ENCODE peak calls at places on chromosomes 6 and 20, in four cellular contexts. J, A, W and M are unnamed samples.

GRCh38 chr6:42078391-42078790 is 28.1 kb downstream of the TAF8 start:
- DNase-seq in W (no peak), J (no peak), A (no peak), M (no peak)

GRCh38 chr6:44203955-44204354 is 12.8 kb upstream of the MYMX start:
- DNase-seq in J (no peak), A (no peak), W (no peak), M (no peak)

GRCh38 chr6:342832-343179 is 48.7 kb upstream of the IRF4 start:
- DNase-seq in W (no peak), A (no peak), J (no peak), M (no peak)

GRCh38 chr6:26607434-26608230 is 10.9 kb downstream of the ABT1 start:
- DNase-seq in A (no peak), W (peak), J (peak), M (peak)

GRCh38 chr6:82521369-82521768 is 157.8 kb downstream of the TPBG start:
- DNase-seq in W (no peak), A (no peak), J (no peak), M (no peak)

GRCh38 chr6:158002249-158002950 is 20.7 kb downstream of the SYNJ2 start:
- DNase-seq in W (no peak), J (no peak), A (no peak), M (no peak)

GRCh38 chr6:355809-356208 is 35.7 kb upstream of the IRF4 start:
- DNase-seq in A (peak), J (no peak), W (no peak), M (no peak)

GRCh38 chr6:71326611-71327010 is 38.0 kb downstream of the OGFRL1 start:
- DNase-seq in W (no peak), J (no peak), A (no peak), M (no peak)

GRCh38 chr20:37346526-37347346 is 796 bp downstream of the SRC start:
- DNase-seq in J (no peak), W (no peak), A (no peak), M (no peak)

GRCh38 chr6:73652637-73653570 is 888 bp downstream of the SLC17A5 start:
- DNase-seq in J (peak), A (no peak), W (peak), M (peak)

GRCh38 chr20:20463933-20464374 is 96.0 kb downstream of the INSM1 start:
- DNase-seq in W (peak), A (no peak), J (no peak), M (no peak)

GRCh38 chr6:15531973-15532372 is 130.9 kb downstream of the DTNBP1 start:
- DNase-seq in A (no peak), W (no peak), J (no peak), M (no peak)

GRCh38 chr6:5190467-5190866 is 70.3 kb downstream of the LYRM4 start:
- DNase-seq in A (no peak), W (no peak), J (no peak), M (no peak)

GRCh38 chr6:108697646-108698161 is 137.0 kb downstream of the FOXO3 start:
- DNase-seq in A (no peak), W (no peak), J (no peak), M (no peak)

GRCh38 chr6:155958550-155958949 is 502.9 kb upstream of the NOX3 start:
- DNase-seq in J (no peak), W (no peak), A (no peak), M (no peak)

GRCh38 chr6:124770131-124770530 is 192.1 kb upstream of the RNF217 start:
- DNase-seq in W (no peak), J (no peak), A (no peak), M (no peak)

GRCh38 chr6:20202070-20202658 is 10.1 kb downstream of the MBOAT1 start:
- DNase-seq in J (no peak), W (no peak), A (no peak), M (no peak)

GRCh38 chr6:47164877-47165276 is 122.7 kb upstream of the ADGRF1 start:
- DNase-seq in A (no peak), J (no peak), W (no peak), M (no peak)

GRCh38 chr6:4942673-4943009 is 61.2 kb downstream of the RPP40 start:
- DNase-seq in J (no peak), A (no peak), W (no peak), M (no peak)

GRCh38 chr20:61581825-61582188 is 329.7 kb downstream of the CDH4 start:
- DNase-seq in J (no peak), A (no peak), W (no peak), M (no peak)

GRCh38 chr20:61882716-61883615 is 182.7 kb downstream of the TAF4 start:
- DNase-seq in J (no peak), A (no peak), W (no peak), M (no peak)

GRCh38 chr20:2403291-2404052 is 22.8 kb downstream of the TGM6 start:
- DNase-seq in J (no peak), W (no peak), A (no peak), M (no peak)

GRCh38 chr6:41966961-41967311 is 25.3 kb upstream of the CCND3 start:
- DNase-seq in J (no peak), A (no peak), W (peak), M (no peak)

GRCh38 chr6:141321486-141322347 is 811.0 kb upstream of the GJE1 start:
- DNase-seq in A (no peak), J (no peak), W (no peak), M (no peak)

GRCh38 chr20:45892049-45892816 is 1.1 kb downstream of the CTSA start:
- DNase-seq in A (no peak), W (no peak), J (peak), M (no peak)

GRCh38 chr20:10414982-10415650 is 18.9 kb downstream of the MKKS start:
- DNase-seq in A (no peak), J (no peak), W (peak), M (no peak)

GRCh38 chr6:170516783-170517616 is 36.1 kb downstream of the PSMB1 start:
- DNase-seq in W (peak), J (peak), A (no peak), M (no peak)

GRCh38 chr6:42720739-42721138 is 1.7 kb downstream of the PRPH2 start:
- DNase-seq in A (no peak), J (no peak), W (no peak), M (no peak)

GRCh38 chr6:70375166-70375565 is 38.1 kb upstream of the FAM135A start:
- DNase-seq in J (no peak), A (no peak), W (no peak), M (no peak)

GRCh38 chr6:42533794-42534193 is 30.0 kb upstream of the UBR2 start:
- DNase-seq in A (no peak), W (no peak), J (no peak), M (no peak)

GRCh38 chr6:21826031-21826430 is 232.5 kb downstream of the SOX4 start:
- DNase-seq in A (no peak), J (no peak), W (peak), M (no peak)

GRCh38 chr20:36308318-36308710 is 2.2 kb downstream of the DLGAP4 start:
- DNase-seq in W (no peak), J (no peak), A (no peak), M (no peak)

GRCh38 chr6:31806470-31807272 is at the start of gene LSM2:
- DNase-seq in W (peak), J (peak), A (peak), M (peak)

DNA sequence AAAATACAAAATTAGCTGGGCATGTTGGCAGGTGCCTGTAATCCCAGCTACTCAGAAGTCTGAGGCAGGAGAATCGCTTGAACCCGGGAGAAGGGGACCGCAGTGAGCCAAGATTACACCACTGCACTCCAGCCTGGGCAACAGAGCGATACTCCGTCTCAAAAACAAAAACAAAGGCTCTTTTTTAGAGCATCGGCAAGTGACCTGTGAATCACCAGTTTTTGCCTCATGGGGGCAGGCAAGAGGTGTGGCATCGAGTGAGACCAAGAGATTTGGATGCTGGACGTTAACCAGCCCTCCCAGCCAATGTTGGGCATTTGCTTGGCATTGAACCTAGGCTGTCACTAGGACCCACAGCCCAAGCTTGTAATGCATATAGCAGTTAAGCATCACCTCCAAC is 14.6 kb upstream of the CDK5RAP1 start:
- DNase-seq in J (peak), W (peak), A (no peak), M (no peak)
- TF ChIP-seq CTCF in J (peak), W (peak), A (no peak), M (peak)

DNA sequence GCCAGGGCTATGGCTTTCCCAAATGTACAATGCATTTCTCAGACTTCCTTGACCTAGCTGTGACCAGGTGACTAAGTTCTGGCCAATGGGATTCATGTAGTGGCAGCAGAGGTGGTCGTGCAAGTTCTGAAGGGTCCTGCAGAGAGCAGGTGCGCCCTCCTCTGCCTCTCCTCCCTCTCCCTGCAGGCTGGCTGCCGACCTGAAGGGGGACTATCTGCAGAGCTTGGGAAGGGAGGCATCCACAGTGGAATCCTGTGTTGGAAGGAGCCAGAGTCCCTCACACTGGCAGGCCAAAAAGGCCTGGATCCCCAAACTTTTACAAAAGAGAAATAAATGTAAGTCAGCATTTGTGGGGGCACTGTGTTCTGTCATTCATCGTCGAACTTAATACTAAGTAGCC is 66.6 kb downstream of the CDH26 start:
- DNase-seq in J (no peak), A (no peak), W (peak), M (no peak)
- TF ChIP-seq CTCF in J (no peak), A (no peak), W (no peak), M (no peak)

GRCh38 chr6:30670760-30671527 is 1.9 kb downstream of the DHX16 start:
- DNase-seq in A (no peak), J (no peak), W (no peak), M (no peak)
- TF ChIP-seq CTCF in A (no peak), J (peak), W (no peak), M (peak)

GRCh38 chr6:17907467-17908229 is 79.8 kb downstream of the KIF13A start:
- DNase-seq in W (no peak), A (no peak), J (no peak), M (no peak)

GRCh38 chr6:17902953-17903352 is 84.5 kb downstream of the KIF13A start:
- DNase-seq in W (no peak), J (no peak), A (no peak), M (no peak)

GRCh38 chr6:17905611-17906592 is 81.5 kb downstream of the KIF13A start:
- DNase-seq in J (no peak), W (no peak), A (no peak), M (no peak)

GRCh38 chr6:17901493-17901892 is 85.9 kb downstream of the KIF13A start:
- DNase-seq in W (no peak), J (no peak), A (no peak), M (no peak)

GRCh38 chr6:17904491-17905120 is 82.8 kb downstream of the KIF13A start:
- DNase-seq in W (no peak), A (no peak), J (no peak), M (no peak)
- TF ChIP-seq CTCF in W (no peak), A (no peak), J (no peak), M (no peak)

GRCh38 chr6:95819939-95820338 is 195.8 kb upstream of the FUT9 start:
- DNase-seq in W (peak), J (peak), A (no peak), M (no peak)
- TF ChIP-seq CTCF in W (no peak), J (peak), A (no peak), M (peak)